ENCODE peak calls at places on chromosomes 1 and 21, in eight cellular contexts. F, R, V, U, L, Z, K and B are unnamed samples.

GRCh38 chr1:172325562-172325961 is 94.9 kb upstream of the C1orf105 start:
- DNase-seq in K (no peak), V (peak), R (no peak), U (no peak), Z (peak), F (no peak), L (no peak), B (no peak)

GRCh38 chr1:228180271-228180987 is 14.8 kb downstream of the IBA57 start:
- DNase-seq in F (no peak), R (no peak), U (peak), L (no peak), V (no peak), K (no peak), Z (no peak), B (peak)

GRCh38 chr1:204487256-204487615 is 7.4 kb downstream of the PIK3C2B start:
- DNase-seq in F (no peak), L (no peak), K (no peak), Z (no peak), R (no peak), U (no peak), V (no peak), B (no peak)

GRCh38 chr1:154325583-154326545 is 539 bp downstream of the ATP8B2 start:
- DNase-seq in F (peak), U (peak), V (peak), L (peak), Z (peak), R (peak), K (peak), B (peak)

GRCh38 chr1:205316179-205316578 is 5.4 kb downstream of the NUAK2 start:
- DNase-seq in U (no peak), Z (no peak), V (no peak), F (no peak), L (no peak), K (no peak), R (no peak), B (no peak)

GRCh38 chr21:42523941-42524340 is 10.3 kb downstream of the SLC37A1 start:
- DNase-seq in R (no peak), K (no peak), Z (no peak), L (no peak), U (no peak), V (no peak), F (no peak), B (no peak)

GRCh38 chr21:14120091-14120734 is 90.5 kb downstream of the LIPI start:
- DNase-seq in Z (peak), V (no peak), F (peak), L (no peak), U (peak), K (peak), R (no peak), B (peak)

GRCh38 chr1:3930696-3931309 is 30.7 kb upstream of the C1orf174 start:
- DNase-seq in Z (no peak), F (no peak), K (no peak), L (peak), R (no peak), V (no peak), U (no peak), B (no peak)

GRCh38 chr1:180123463-180123936 is 31.2 kb upstream of the QSOX1 start:
- DNase-seq in Z (peak), F (no peak), V (no peak), U (no peak), R (no peak), L (no peak), K (peak), B (no peak)

GRCh38 chr1:79044974-79045650 is 38.6 kb upstream of the ADGRL4 start:
- DNase-seq in F (no peak), R (no peak), U (no peak), V (no peak), Z (no peak), K (no peak), L (no peak), B (peak)

GRCh38 chr1:64623750-64624445 is 121.0 kb upstream of the RAVER2 start:
- DNase-seq in V (peak), F (no peak), K (peak), R (no peak), L (no peak), U (no peak), Z (peak), B (no peak)

GRCh38 chr1:18549896-18550295 is 69.2 kb downstream of the KLHDC7A start:
- DNase-seq in Z (no peak), L (no peak), U (no peak), K (no peak), V (no peak), F (no peak), R (no peak), B (no peak)

GRCh38 chr1:115257596-115257995 is 80.5 kb downstream of the NGF start:
- DNase-seq in U (no peak), L (no peak), Z (no peak), K (no peak), V (no peak), R (no peak), F (no peak), B (no peak)

GRCh38 chr1:6005276-6005917 is 13.2 kb upstream of the NPHP4 start:
- DNase-seq in R (no peak), L (peak), F (no peak), Z (no peak), V (no peak), K (no peak), U (no peak), B (no peak)

GRCh38 chr1:226424228-226425003 is 16.5 kb upstream of the PARP1 start:
- DNase-seq in K (no peak), F (peak), U (peak), R (no peak), L (no peak), V (peak), Z (peak), B (peak)

GRCh38 chr1:113123737-113124136 is 50.7 kb downstream of the LRIG2 start:
- DNase-seq in R (no peak), U (no peak), L (no peak), F (no peak), Z (no peak), V (no peak), K (no peak), B (no peak)

GRCh38 chr1:195237161-195237889 is 1370.9 kb downstream of the KCNT2 start:
- DNase-seq in L (peak), F (no peak), U (no peak), Z (no peak), K (no peak), R (no peak), V (no peak), B (peak)

GRCh38 chr1:177181631-177182291 is 11.0 kb downstream of the BRINP2 start:
- DNase-seq in L (peak), R (no peak), F (peak), K (peak), V (peak), U (peak), Z (peak), B (peak)

GRCh38 chr21:46092026-46092764 is 5.7 kb upstream of the COL6A2 start:
- DNase-seq in F (no peak), R (peak), U (no peak), V (peak), L (peak), Z (peak), K (no peak), B (no peak)

GRCh38 chr1:202689082-202689481 is 21.2 kb downstream of the SYT2 start:
- DNase-seq in Z (no peak), V (no peak), K (no peak), R (no peak), U (no peak), L (no peak), F (no peak), B (no peak)

GRCh38 chr1:87398644-87399043 is 70.0 kb downstream of the LMO4 start:
- DNase-seq in U (no peak), V (no peak), L (no peak), K (no peak), F (no peak), R (no peak), Z (peak), B (no peak)

GRCh38 chr1:214341918-214342317 is 61.0 kb downstream of the SMYD2 start:
- DNase-seq in R (no peak), Z (no peak), K (no peak), F (no peak), V (no peak), U (no peak), L (no peak), B (no peak)

GRCh38 chr21:41133896-41134522 is 34.0 kb upstream of the BACE2 start:
- DNase-seq in V (peak), U (peak), R (no peak), F (peak), K (no peak), Z (peak), L (peak), B (peak)

GRCh38 chr1:201143726-201144635 is 10.3 kb downstream of the TMEM9 start:
- DNase-seq in F (no peak), V (no peak), L (peak), U (no peak), K (no peak), Z (no peak), R (no peak), B (no peak)

GRCh38 chr1:151963288-151963687 is 30.4 kb downstream of the S100A10 start:
- DNase-seq in L (no peak), Z (no peak), V (no peak), U (no peak), F (no peak), R (no peak), K (no peak), B (no peak)

GRCh38 chr1:29120955-29121485 is 2.7 kb downstream of the TMEM200B start:
- DNase-seq in V (no peak), F (peak), Z (peak), L (peak), K (peak), R (no peak), U (peak), B (peak)

GRCh38 chr1:229409616-229410369 is 24.1 kb downstream of the ACTA1 start:
- DNase-seq in F (no peak), Z (no peak), K (no peak), R (no peak), L (no peak), U (no peak), V (no peak), B (no peak)

GRCh38 chr21:28067015-28067414 is 925.7 kb downstream of the LTN1 start:
- DNase-seq in U (no peak), V (no peak), L (no peak), F (no peak), R (no peak), K (no peak), Z (no peak), B (no peak)

GRCh38 chr1:219794085-219794743 is 134.1 kb downstream of the SLC30A10 start:
- DNase-seq in U (no peak), Z (no peak), R (no peak), F (no peak), V (no peak), K (no peak), L (no peak), B (no peak)

GRCh38 chr1:240649733-240650700 is 38.1 kb upstream of the GREM2 start:
- DNase-seq in U (no peak), F (no peak), V (no peak), Z (no peak), L (no peak), K (no peak), R (no peak), B (no peak)

GRCh38 chr1:66313446-66313845 is 220.5 kb upstream of the SGIP1 start:
- DNase-seq in Z (no peak), K (no peak), V (no peak), L (no peak), F (no peak), U (no peak), R (no peak), B (no peak)

GRCh38 chr1:202274611-202275010 is 67.1 kb downstream of the UBE2T start:
- DNase-seq in Z (peak), R (no peak), K (peak), U (peak), V (peak), F (peak), L (no peak), B (peak)

GRCh38 chr1:46611691-46612221 is 4.9 kb downstream of the MOB3C start:
- DNase-seq in K (no peak), L (peak), F (no peak), Z (no peak), V (peak), U (no peak), R (no peak), B (peak)

GRCh38 chr1:156618853-156619581 is at the start of gene HAPLN2:
- DNase-seq in F (peak), Z (no peak), R (no peak), U (peak), K (peak), V (no peak), L (no peak), B (peak)

GRCh38 chr1:156134716-156135435 is 18.5 kb upstream of the SEMA4A start:
- DNase-seq in Z (no peak), F (no peak), V (no peak), L (no peak), K (no peak), R (no peak), U (no peak), B (no peak)

GRCh38 chr1:64875606-64876005 is 90.7 kb downstream of the JAK1 start:
- DNase-seq in F (no peak), R (no peak), K (no peak), Z (no peak), L (no peak), U (no peak), V (no peak), B (no peak)

GRCh38 chr1:226063362-226064167 is 1.0 kb downstream of the H3-3A start:
- DNase-seq in V (peak), R (peak), L (peak), K (peak), U (peak), Z (no peak), F (no peak), B (peak)

GRCh38 chr1:46653405-46653853 is 14.7 kb downstream of the ATPAF1 start:
- DNase-seq in K (no peak), F (no peak), U (no peak), R (no peak), V (no peak), L (no peak), Z (peak), B (no peak)

GRCh38 chr1:113297749-113298148 is 92.6 kb upstream of the MAGI3 start:
- DNase-seq in L (no peak), U (no peak), R (no peak), K (no peak), V (no peak), F (no peak), Z (no peak), B (no peak)